ENCODE peak calls at places on chromosomes 16 and 17, in four cellular contexts. One of them, this sample, is unnamed.
A peak's percentile ranks its signal among the peaks of the same experiment; 100 is the strongest.

GRCh38 chr16:31397701-31398100 is 4.6 kb downstream of the ITGAD start:
- DNase-seq in K562: no peak
- DNase-seq in HCT116: no peak
- DNase-seq in GM12878: no peak
- DNase-seq in this sample: no peak

GRCh38 chr16:74586948-74587347 is 20.0 kb downstream of the GLG1 start:
- DNase-seq in K562: no peak
- DNase-seq in HCT116: no peak
- DNase-seq in GM12878: no peak
- DNase-seq in this sample: no peak

GRCh38 chr17:70527364-70527888 is 358.1 kb downstream of the KCNJ2 start:
- DNase-seq in K562: no peak
- DNase-seq in HCT116: no peak
- DNase-seq in GM12878: no peak
- DNase-seq in this sample: no peak

GRCh38 chr16:13270602-13271001 is 369.2 kb downstream of the SHISA9 start:
- DNase-seq in K562: no peak
- DNase-seq in HCT116: no peak
- DNase-seq in GM12878: no peak
- DNase-seq in this sample: no peak

GRCh38 chr17:12928736-12929135 is 89.1 kb downstream of the ELAC2 start:
- DNase-seq in K562: no peak
- DNase-seq in HCT116: no peak
- DNase-seq in GM12878: no peak
- DNase-seq in this sample: no peak

GRCh38 chr17:80584171-80584905 is 39.7 kb downstream of the RPTOR start:
- DNase-seq in K562: no peak
- DNase-seq in HCT116: no peak
- DNase-seq in GM12878: no peak
- DNase-seq in this sample: no peak

GRCh38 chr16:30122621-30123160 is 329 bp downstream of the MAPK3 start:
- DNase-seq in K562: peak; percentile 77
- DNase-seq in HCT116: no peak
- DNase-seq in GM12878: no peak
- DNase-seq in this sample: no peak

GRCh38 chr17:42584880-42585279 is 7.4 kb upstream of the PSMC3IP start:
- DNase-seq in K562: no peak
- DNase-seq in HCT116: no peak
- DNase-seq in GM12878: no peak
- DNase-seq in this sample: no peak

GRCh38 chr16:86508947-86509758 is 1.2 kb upstream of the FOXF1 start:
- DNase-seq in K562: no peak
- DNase-seq in HCT116: peak; percentile 32
- DNase-seq in GM12878: no peak
- DNase-seq in this sample: peak; percentile 69

GRCh38 chr17:71033336-71033735 is 864.0 kb downstream of the KCNJ2 start:
- DNase-seq in K562: no peak
- DNase-seq in HCT116: no peak
- DNase-seq in GM12878: no peak
- DNase-seq in this sample: no peak

GRCh38 chr16:67593701-67594100 is 31.4 kb downstream of the CTCF start:
- DNase-seq in K562: no peak
- DNase-seq in HCT116: no peak
- DNase-seq in GM12878: no peak
- DNase-seq in this sample: no peak

GRCh38 chr17:70158180-70158579 is 11.2 kb upstream of the KCNJ2 start:
- DNase-seq in K562: no peak
- DNase-seq in HCT116: no peak
- DNase-seq in GM12878: no peak
- DNase-seq in this sample: no peak

GRCh38 chr17:58189436-58190146 is 2.9 kb upstream of the EPX start:
- DNase-seq in K562: no peak
- DNase-seq in HCT116: peak; percentile 47
- DNase-seq in GM12878: no peak
- DNase-seq in this sample: no peak

GRCh38 chr17:12618557-12618956 is 47.1 kb upstream of the MYOCD start:
- DNase-seq in K562: no peak
- DNase-seq in HCT116: no peak
- DNase-seq in GM12878: no peak
- DNase-seq in this sample: no peak

GRCh38 chr16:57753448-57754353 is 18.1 kb downstream of the KATNB1 start:
- DNase-seq in K562: no peak
- DNase-seq in HCT116: no peak
- DNase-seq in GM12878: no peak
- DNase-seq in this sample: no peak

GRCh38 chr17:35977509-35977908 is 3.8 kb downstream of the CCL16 start:
- DNase-seq in K562: no peak
- DNase-seq in HCT116: no peak
- DNase-seq in GM12878: no peak
- DNase-seq in this sample: no peak

GRCh38 chr17:57985675-57985974 is 2.4 kb downstream of the VEZF1 start:
- DNase-seq in K562: no peak
- DNase-seq in HCT116: no peak
- DNase-seq in GM12878: no peak
- DNase-seq in this sample: no peak

GRCh38 chr17:76038050-76038449 is 10.9 kb upstream of the EVPL start:
- DNase-seq in K562: no peak
- DNase-seq in HCT116: no peak
- DNase-seq in GM12878: no peak
- DNase-seq in this sample: no peak

GRCh38 chr16:78324649-78325274 is 225.3 kb downstream of the WWOX start:
- DNase-seq in K562: peak; percentile 8
- DNase-seq in HCT116: no peak
- DNase-seq in GM12878: no peak
- DNase-seq in this sample: no peak

GRCh38 chr17:31830971-31831755 is 27.9 kb downstream of the COPRS start:
- DNase-seq in K562: no peak
- DNase-seq in HCT116: no peak
- DNase-seq in GM12878: no peak
- DNase-seq in this sample: no peak

GRCh38 chr16:86239381-86239780 is 270.9 kb upstream of the FOXF1 start:
- DNase-seq in K562: no peak
- DNase-seq in HCT116: no peak
- DNase-seq in GM12878: no peak
- DNase-seq in this sample: peak; percentile 35

GRCh38 chr17:29789186-29790170 is 140.6 kb downstream of the SSH2 start:
- DNase-seq in K562: no peak
- DNase-seq in HCT116: no peak
- DNase-seq in GM12878: no peak
- DNase-seq in this sample: no peak

GRCh38 chr16:67862623-67863583 is 9.9 kb upstream of the EDC4 start:
- DNase-seq in K562: no peak
- DNase-seq in HCT116: no peak
- DNase-seq in GM12878: no peak
- DNase-seq in this sample: no peak

GRCh38 chr17:22409160-22409751 is 716.9 kb downstream of the KCNJ18 start:
- DNase-seq in K562: peak; percentile 26
- DNase-seq in HCT116: no peak
- DNase-seq in GM12878: no peak
- DNase-seq in this sample: no peak

GRCh38 chr17:48747445-48748363 is 19.2 kb upstream of the HOXB13 start:
- DNase-seq in K562: no peak
- DNase-seq in HCT116: no peak
- DNase-seq in GM12878: no peak
- DNase-seq in this sample: peak; percentile 64

GRCh38 chr17:63446218-63446980 is at the start of gene CYB561:
- DNase-seq in K562: peak; percentile 94
- DNase-seq in HCT116: peak; percentile 46
- DNase-seq in GM12878: no peak
- DNase-seq in this sample: no peak

GRCh38 chr16:58511933-58512815 is 3.1 kb upstream of the SETD6 start:
- DNase-seq in K562: peak; percentile 58
- DNase-seq in HCT116: no peak
- DNase-seq in GM12878: no peak
- DNase-seq in this sample: peak; percentile 96

GRCh38 chr17:57132663-57133062 is 47.6 kb downstream of the AKAP1 start:
- DNase-seq in K562: no peak
- DNase-seq in HCT116: no peak
- DNase-seq in GM12878: no peak
- DNase-seq in this sample: no peak

GRCh38 chr17:35519442-35519841 is 18.0 kb downstream of the SLFN12L start:
- DNase-seq in K562: no peak
- DNase-seq in HCT116: no peak
- DNase-seq in GM12878: no peak
- DNase-seq in this sample: no peak

GRCh38 chr16:4613636-4614570 is 785 bp downstream of the UBALD1 start:
- DNase-seq in K562: peak; percentile 78
- DNase-seq in HCT116: no peak
- DNase-seq in GM12878: no peak
- DNase-seq in this sample: no peak

GRCh38 chr17:5794881-5795486 is 210.7 kb upstream of the NLRP1 start:
- DNase-seq in K562: no peak
- DNase-seq in HCT116: no peak
- DNase-seq in GM12878: no peak
- DNase-seq in this sample: no peak
- TF ChIP-seq EZH2 in K562: no peak
- TF ChIP-seq EZH2 in HCT116: no peak
- TF ChIP-seq EZH2 in GM12878: no peak
- TF ChIP-seq EZH2 in this sample: no peak

GRCh38 chr17:78042542-78042941 is 84.0 kb downstream of the TNRC6C start:
- DNase-seq in K562: no peak
- DNase-seq in HCT116: no peak
- DNase-seq in GM12878: no peak
- DNase-seq in this sample: no peak

GRCh38 chr17:78041401-78042179 is 83.1 kb downstream of the TNRC6C start:
- DNase-seq in K562: no peak
- DNase-seq in HCT116: no peak
- DNase-seq in GM12878: no peak
- DNase-seq in this sample: no peak

GRCh38 chr17:78038748-78039288 is 80.3 kb downstream of the TNRC6C start:
- DNase-seq in K562: no peak
- DNase-seq in HCT116: no peak
- DNase-seq in GM12878: no peak
- DNase-seq in this sample: no peak

GRCh38 chr17:78039581-78039980 is 81.1 kb downstream of the TNRC6C start:
- DNase-seq in K562: no peak
- DNase-seq in HCT116: no peak
- DNase-seq in GM12878: no peak
- DNase-seq in this sample: no peak

DNA sequence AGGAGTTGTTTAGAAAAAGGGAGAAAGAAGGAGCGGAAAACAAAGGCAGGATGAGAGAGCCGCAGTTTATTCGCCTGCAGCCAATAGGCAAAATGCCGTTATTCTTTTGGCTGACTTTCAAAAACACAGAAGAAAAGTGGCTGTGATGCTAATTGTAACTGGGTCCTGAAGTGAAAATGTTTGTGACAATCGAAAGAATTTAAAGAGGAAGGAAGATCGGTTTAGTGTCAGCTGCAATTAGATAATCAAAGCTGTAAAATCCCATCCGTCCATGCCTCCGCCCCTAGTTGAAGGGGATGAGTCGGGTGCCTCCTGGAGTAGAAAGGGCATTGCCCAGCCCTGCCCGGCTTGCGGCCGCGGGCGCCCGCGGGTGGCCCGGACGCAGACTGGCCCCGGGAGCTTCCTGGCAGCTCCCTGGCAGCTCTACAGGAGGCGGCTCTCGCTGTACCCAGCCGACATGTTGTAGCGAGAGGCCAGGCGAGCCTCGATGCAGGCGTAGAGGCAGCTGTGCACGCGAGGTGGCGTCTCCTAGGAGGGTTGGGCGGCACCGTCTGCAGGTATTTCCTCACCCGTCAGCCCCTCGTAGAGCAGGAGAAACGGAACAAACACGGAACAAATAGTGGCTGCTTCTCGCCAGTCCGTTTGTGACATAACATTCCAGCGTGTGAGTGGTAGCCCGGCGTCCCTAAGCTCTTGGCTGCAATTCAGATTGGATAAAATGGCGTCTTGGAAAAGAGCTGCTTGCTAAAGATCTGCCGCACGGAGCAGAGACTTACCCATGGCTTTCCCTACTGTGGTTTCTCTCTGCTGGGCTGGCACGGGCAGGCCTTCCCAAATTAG is 82.3 kb downstream of the TNRC6C start:
- DNase-seq in K562: no peak
- DNase-seq in HCT116: peak; percentile 56
- DNase-seq in GM12878: peak; percentile 21
- DNase-seq in this sample: no peak
- TF ChIP-seq ZNF274 in K562: no peak
- TF ChIP-seq ZNF274 in HCT116: no peak
- TF ChIP-seq ZNF274 in GM12878: no peak
- TF ChIP-seq ZNF274 in this sample: no peak

DNA sequence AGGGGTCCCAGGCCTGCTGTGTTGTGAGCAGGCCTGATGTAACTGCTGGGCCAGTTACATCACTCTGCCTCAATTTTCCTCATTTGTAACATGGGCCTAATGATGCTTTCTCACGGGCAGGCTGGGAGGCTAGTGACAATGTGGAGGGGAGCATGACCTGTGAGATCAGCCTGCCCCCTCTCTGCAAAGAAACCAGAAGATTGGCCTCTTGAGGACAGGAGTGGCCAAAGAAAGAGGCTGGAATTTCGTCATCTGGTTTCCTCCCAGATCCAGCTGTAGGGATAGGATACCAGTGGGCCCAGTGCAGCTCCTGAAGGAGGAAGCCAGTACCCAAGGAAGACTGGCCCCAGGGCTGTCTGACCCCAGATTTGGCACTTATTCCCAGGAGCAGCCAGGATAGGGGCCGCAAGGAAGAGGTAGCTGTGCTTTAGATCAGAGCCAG is 615 bp upstream of the SREBF1 start:
- DNase-seq in K562: no peak
- DNase-seq in HCT116: peak; percentile 69
- DNase-seq in GM12878: no peak
- DNase-seq in this sample: no peak
- TF ChIP-seq EZH2 in K562: no peak
- TF ChIP-seq EZH2 in HCT116: no peak
- TF ChIP-seq EZH2 in GM12878: no peak
- TF ChIP-seq EZH2 in this sample: no peak

GRCh38 chr16:89910717-89911354 is 7.8 kb upstream of the MC1R start:
- DNase-seq in K562: no peak
- DNase-seq in HCT116: no peak
- DNase-seq in GM12878: no peak
- DNase-seq in this sample: no peak

GRCh38 chr16:89907055-89907814 is 11.4 kb upstream of the MC1R start:
- DNase-seq in K562: no peak
- DNase-seq in HCT116: no peak
- DNase-seq in GM12878: no peak
- DNase-seq in this sample: no peak

GRCh38 chr16:89909777-89910716 is 8.6 kb upstream of the MC1R start:
- DNase-seq in K562: peak; percentile 71
- DNase-seq in HCT116: peak; percentile 42
- DNase-seq in GM12878: no peak
- DNase-seq in this sample: peak; percentile 93

GRCh38 chr16:89906141-89907025 is 12.3 kb upstream of the MC1R start:
- DNase-seq in K562: no peak
- DNase-seq in HCT116: no peak
- DNase-seq in GM12878: no peak
- DNase-seq in this sample: no peak

DNA sequence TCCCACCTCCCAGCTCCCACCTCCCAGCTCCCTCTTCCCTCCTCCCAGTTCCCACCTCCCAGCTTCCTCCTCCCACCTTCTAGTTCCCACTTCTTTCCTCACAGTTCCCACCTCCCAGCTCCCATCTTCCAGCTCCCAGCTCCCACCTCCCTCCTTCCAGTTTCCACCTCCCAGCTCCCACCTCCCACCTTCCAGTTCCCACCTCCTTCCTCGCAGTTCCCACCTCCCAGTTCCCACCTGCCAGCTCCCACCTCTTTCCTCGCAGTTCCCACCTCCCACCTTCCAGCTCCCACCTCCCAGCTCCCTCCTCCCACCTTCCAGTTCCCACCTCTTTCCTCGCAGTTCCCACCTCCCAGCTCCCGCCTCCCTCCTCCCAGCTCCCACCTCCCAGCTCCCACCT is 10.4 kb upstream of the MC1R start:
- DNase-seq in K562: no peak
- DNase-seq in HCT116: no peak
- DNase-seq in GM12878: no peak
- DNase-seq in this sample: no peak
- TF ChIP-seq ZNF274 in K562: no peak
- TF ChIP-seq ZNF274 in HCT116: no peak
- TF ChIP-seq ZNF274 in GM12878: no peak
- TF ChIP-seq ZNF274 in this sample: no peak